ENCODE peak calls at places on chromosomes 7 and 10, in six cellular contexts. D is ureter, Q is HT1080, K is HT-29, O is tibial artery, L is T-cell. R is an unnamed sample.
A peak's percentile ranks its signal among the peaks of the same experiment; 100 is the strongest.

GRCh38 chr10:26566525-26567348 is 128.6 kb downstream of the APBB1IP start:
- DNase-seq in D (no peak), Q (no peak), K (no peak), O (no peak), L (no peak), R (no peak)

GRCh38 chr7:148698397-148699023 is at the start of gene CUL1:
- DNase-seq in D (peak; percentile 87), Q (peak; percentile 44), K (peak; percentile 85), O (peak; percentile 86), L (peak; percentile 82), R (peak; percentile 85)

GRCh38 chr10:110017940-110018339 is 10.2 kb downstream of the ADD3 start:
- DNase-seq in D (no peak), Q (no peak), K (no peak), O (no peak), L (no peak), R (no peak)

GRCh38 chr10:26700884-26701630 is 3.6 kb downstream of the PDSS1 start:
- DNase-seq in D (no peak), Q (no peak), K (peak; percentile 14), O (no peak), L (no peak), R (no peak)

GRCh38 chr7:155884225-155885161 is 72.2 kb upstream of the SHH start:
- DNase-seq in D (no peak), Q (no peak), K (no peak), O (no peak), L (no peak), R (no peak)

GRCh38 chr10:12981570-12981969 is 19.9 kb downstream of the CCDC3 start:
- DNase-seq in D (no peak), Q (peak; percentile 63), K (no peak), O (no peak), L (no peak), R (no peak)

GRCh38 chr7:1611708-1612241 is 41.9 kb upstream of the PSMG3 start:
- DNase-seq in D (no peak), Q (peak; percentile 79), K (no peak), O (no peak), L (no peak), R (no peak)

GRCh38 chr7:157267516-157267915 is 69.3 kb upstream of the DNAJB6 start:
- DNase-seq in D (no peak), Q (no peak), K (no peak), O (no peak), L (peak; percentile 19), R (peak; percentile 49)

GRCh38 chr7:42494722-42495121 is 257.7 kb upstream of the GLI3 start:
- DNase-seq in D (no peak), Q (peak; percentile 25), K (no peak), O (no peak), L (no peak), R (peak; percentile 45)

GRCh38 chr7:35650751-35651150 is 44.2 kb downstream of the HERPUD2 start:
- DNase-seq in D (no peak), Q (no peak), K (no peak), O (no peak), L (no peak), R (no peak)

GRCh38 chr7:156836443-156836842 is 56.5 kb downstream of the LMBR1 start:
- DNase-seq in D (no peak), Q (no peak), K (no peak), O (no peak), L (no peak), R (no peak)

GRCh38 chr10:80081801-80082750 is 3.6 kb downstream of the TMEM254 start:
- DNase-seq in D (no peak), Q (no peak), K (no peak), O (no peak), L (no peak), R (no peak)

GRCh38 chr10:122201401-122201800 is 69.7 kb upstream of the BTBD16 start:
- DNase-seq in D (no peak), Q (no peak), K (no peak), O (no peak), L (no peak), R (no peak)